ENCODE peak calls at places on chromosomes 16 and 17, in six cellular contexts. K is activated CD8-positive, alpha-beta memory T cell treated with anti-CD3 and anti-CD28 coated beads for 48 hours; G is NCI-H1092 treated with DMSO at 0.1 percent for 48 hours; U is Jurkat, Clone E6-1; D is bronchial epithelial cell; C is hippocampal formation. J is an unnamed sample.
A peak's percentile ranks its signal among the peaks of the same experiment; 100 is the strongest.

GRCh38 chr16:728890-729744 is 2.2 kb downstream of the HAGHL start:
- DNase-seq in D (no peak), C (no peak), U (no peak), K (no peak), G (no peak), J (no peak)

GRCh38 chr16:62033065-62033464 is 3.2 kb downstream of the CDH8 start:
- DNase-seq in G (no peak), K (no peak), D (no peak), C (no peak), U (no peak), J (no peak)

GRCh38 chr17:9291912-9292562 is 270.7 kb downstream of the NTN1 start:
- DNase-seq in D (peak; percentile 22), K (no peak), G (no peak), C (peak; percentile 14), U (peak; percentile 11), J (peak; percentile 37)

GRCh38 chr17:28935744-28936460 is 15.4 kb downstream of the PHF12 start:
- DNase-seq in G (no peak), C (no peak), U (no peak), K (no peak), D (no peak), J (no peak)

GRCh38 chr16:67202956-67203493 is 4.1 kb downstream of the ELMO3 start:
- DNase-seq in C (no peak), U (no peak), D (no peak), G (no peak), K (no peak), J (no peak)

GRCh38 chr16:31458073-31458834 is 1.0 kb upstream of the ARMC5 start:
- DNase-seq in C (no peak), G (peak; percentile 41), D (peak; percentile 35), K (no peak), U (peak; percentile 69), J (peak; percentile 79)

GRCh38 chr16:89973654-89974335 is 25.2 kb downstream of the DEF8 start:
- DNase-seq in D (no peak), C (no peak), U (no peak), K (no peak), G (no peak), J (no peak)

GRCh38 chr16:89193021-89193575 is 7.2 kb downstream of the SLC22A31 start:
- DNase-seq in G (no peak), U (peak; percentile 89), D (peak; percentile 27), K (no peak), C (no peak), J (peak; percentile 88)

GRCh38 chr16:47779201-47780016 is 318.3 kb downstream of the PHKB start:
- DNase-seq in U (peak; percentile 10), D (no peak), C (no peak), K (peak; percentile 0), G (no peak), J (peak; percentile 21)

GRCh38 chr16:88624481-88624880 is 13.9 kb upstream of the IL17C start:
- DNase-seq in D (no peak), G (no peak), U (no peak), C (no peak), K (no peak), J (no peak)

J was measured in DND-41.